ENCODE peak calls at places on chromosome 5, in seven cellular contexts. R, V, J, E, D, M and K are unnamed samples.

GRCh38 chr5:179732918-179733763 is 519 bp downstream of the MAML1 start:
- DNase-seq in R (peak), V (peak), J (peak), E (peak), D (peak), M (peak), K (no peak)

GRCh38 chr5:91312698-91313097 is 70.4 kb downstream of the ARRDC3 start:
- DNase-seq in R (no peak), V (no peak), J (no peak), E (no peak), D (no peak), M (no peak), K (no peak)

GRCh38 chr5:52491071-52491828 is 296.5 kb upstream of the ITGA1 start:
- DNase-seq in R (no peak), V (no peak), J (no peak), E (peak), D (no peak), M (no peak), K (no peak)

GRCh38 chr5:79149432-79149831 is 37.8 kb downstream of the BHMT start:
- DNase-seq in R (peak), V (peak), J (no peak), E (no peak), D (no peak), M (no peak), K (no peak)

GRCh38 chr5:127340606-127341005 is 50.0 kb downstream of the MEGF10 start:
- DNase-seq in R (no peak), V (no peak), J (no peak), E (no peak), D (no peak), M (no peak), K (no peak)

GRCh38 chr5:61071565-61071964 is 90.7 kb downstream of the SMIM15 start:
- DNase-seq in R (no peak), V (no peak), J (peak), E (no peak), D (no peak), M (no peak), K (no peak)

GRCh38 chr5:122492675-122493074 is 180.6 kb downstream of the SNCAIP start:
- DNase-seq in R (no peak), V (no peak), J (no peak), E (no peak), D (no peak), M (no peak), K (no peak)

GRCh38 chr5:16593013-16593412 is 23.8 kb downstream of the RETREG1 start:
- DNase-seq in R (peak), V (no peak), J (no peak), E (no peak), D (no peak), M (no peak), K (no peak)

GRCh38 chr5:60540855-60541805 is 158.8 kb downstream of the DEPDC1B start:
- DNase-seq in R (peak), V (peak), J (no peak), E (no peak), D (no peak), M (no peak), K (peak)

GRCh38 chr5:155850411-155850810 is 476.6 kb upstream of the SGCD start:
- DNase-seq in R (no peak), V (no peak), J (no peak), E (no peak), D (no peak), M (no peak), K (no peak)

GRCh38 chr5:111781200-111781599 is 24.2 kb upstream of the NREP start:
- DNase-seq in R (peak), V (peak), J (no peak), E (peak), D (no peak), M (peak), K (no peak)

GRCh38 chr5:9082996-9083395 is 462.9 kb downstream of the SEMA5A start:
- DNase-seq in R (no peak), V (peak), J (no peak), E (no peak), D (no peak), M (no peak), K (no peak)

GRCh38 chr5:69167488-69167845 is 517 bp downstream of the CCNB1 start:
- DNase-seq in R (peak), V (no peak), J (no peak), E (no peak), D (no peak), M (no peak), K (no peak)

GRCh38 chr5:74434124-74434899 is 206.2 kb downstream of the ENC1 start:
- DNase-seq in R (no peak), V (no peak), J (peak), E (peak), D (no peak), M (no peak), K (no peak)

GRCh38 chr5:149799119-149799623 is 69.1 kb downstream of the PPARGC1B start:
- DNase-seq in R (peak), V (peak), J (no peak), E (peak), D (peak), M (peak), K (peak)

GRCh38 chr5:54610197-54610898 is 92.8 kb downstream of the SNX18 start:
- DNase-seq in R (no peak), V (no peak), J (no peak), E (peak), D (no peak), M (no peak), K (no peak)

GRCh38 chr5:142641681-142642080 is 44.2 kb downstream of the FGF1 start:
- DNase-seq in R (no peak), V (peak), J (no peak), E (no peak), D (no peak), M (no peak), K (no peak)

GRCh38 chr5:131171276-131171815 is 602 bp downstream of the LYRM7 start:
- DNase-seq in R (no peak), V (no peak), J (no peak), E (peak), D (peak), M (no peak), K (no peak)

GRCh38 chr5:93355691-93356090 is 225.3 kb downstream of the NR2F1-AS1 start:
- DNase-seq in R (no peak), V (no peak), J (no peak), E (no peak), D (no peak), M (no peak), K (no peak)

GRCh38 chr5:41337724-41338123 is 124.4 kb upstream of the C6 start:
- DNase-seq in R (no peak), V (no peak), J (no peak), E (no peak), D (no peak), M (no peak), K (no peak)

GRCh38 chr5:1510151-1510561 is 13.6 kb downstream of the LPCAT1 start:
- DNase-seq in R (no peak), V (no peak), J (no peak), E (no peak), D (no peak), M (peak), K (no peak)

GRCh38 chr5:74122979-74123575 is 497.1 kb downstream of the ARHGEF28 start:
- DNase-seq in R (peak), V (no peak), J (no peak), E (no peak), D (no peak), M (no peak), K (no peak)

GRCh38 chr5:176620333-176620981 is 9.9 kb downstream of the SNCB start:
- DNase-seq in R (no peak), V (no peak), J (no peak), E (no peak), D (no peak), M (no peak), K (no peak)

GRCh38 chr5:127229185-127229889 is 61.3 kb upstream of the MEGF10 start:
- DNase-seq in R (peak), V (peak), J (peak), E (peak), D (peak), M (peak), K (no peak)

GRCh38 chr5:92543246-92543645 is 1037.8 kb downstream of the NR2F1-AS1 start:
- DNase-seq in R (peak), V (peak), J (no peak), E (no peak), D (no peak), M (no peak), K (no peak)

GRCh38 chr5:176167800-176168199 is 70.4 kb upstream of the SIMC1 start:
- DNase-seq in R (no peak), V (no peak), J (peak), E (peak), D (no peak), M (no peak), K (no peak)

GRCh38 chr5:176818391-176819098 is 8.2 kb downstream of the UNC5A start:
- DNase-seq in R (no peak), V (no peak), J (no peak), E (no peak), D (peak), M (no peak), K (no peak)

DNA sequence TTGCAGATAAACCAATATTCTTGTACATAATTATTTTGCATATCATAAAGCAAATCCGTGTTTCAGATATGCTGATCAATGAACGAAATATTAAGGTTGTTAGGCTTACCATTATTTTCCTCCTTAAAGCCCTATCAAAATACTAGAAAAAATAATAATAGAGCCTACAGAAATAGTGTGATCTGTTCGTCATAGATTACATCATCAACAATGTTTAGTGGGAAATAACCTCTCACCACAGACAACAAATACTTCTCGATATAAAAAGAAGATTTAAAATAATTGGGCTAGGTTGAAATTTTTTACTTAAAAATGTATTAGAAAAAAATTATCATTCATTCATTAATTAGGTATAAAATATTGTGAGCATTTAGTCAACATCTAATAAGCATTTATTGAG is 71.0 kb upstream of the ADCY2 start:
- DNase-seq in R (no peak), V (no peak), J (no peak), E (no peak), D (no peak), M (no peak), K (no peak)
- H3K4me3 ChIP-seq in R (no peak), V (no peak), J (no peak), E (no peak), D (no peak), M (no peak), K (no peak)

DNA sequence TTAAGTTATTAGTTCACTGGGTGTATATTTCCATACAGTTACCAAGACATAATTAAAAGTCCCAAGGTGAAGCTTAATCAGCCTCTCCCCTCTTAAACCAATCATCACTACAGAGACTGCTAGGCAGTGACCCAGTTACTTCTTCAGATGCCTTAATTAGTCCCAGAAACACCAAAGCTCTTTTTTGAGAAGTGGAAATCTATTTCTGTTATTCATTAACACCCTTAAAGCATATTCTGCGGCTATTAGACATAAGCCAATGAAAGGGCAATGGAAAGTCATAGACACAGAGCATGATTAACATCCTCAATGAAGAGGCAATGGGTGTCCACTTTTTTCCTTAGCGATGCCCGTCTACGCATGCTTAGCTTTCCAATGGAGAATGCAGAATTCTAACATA is 48.3 kb upstream of the DNAH5 start:
- DNase-seq in R (no peak), V (no peak), J (no peak), E (no peak), D (no peak), M (no peak), K (no peak)
- H3K4me3 ChIP-seq in R (no peak), V (no peak), J (no peak), E (no peak), D (no peak), M (no peak), K (no peak)

GRCh38 chr5:56680731-56681130 is 134.6 kb upstream of the MAP3K1 start:
- DNase-seq in R (no peak), V (no peak), J (no peak), E (no peak), D (no peak), M (no peak), K (no peak)

GRCh38 chr5:56677693-56678092 is 137.7 kb upstream of the MAP3K1 start:
- DNase-seq in R (no peak), V (no peak), J (no peak), E (no peak), D (no peak), M (no peak), K (no peak)

GRCh38 chr5:56673171-56673570 is 142.2 kb upstream of the MAP3K1 start:
- DNase-seq in R (no peak), V (no peak), J (no peak), E (peak), D (no peak), M (no peak), K (no peak)

GRCh38 chr5:56671571-56671970 is 143.8 kb upstream of the MAP3K1 start:
- DNase-seq in R (no peak), V (no peak), J (no peak), E (no peak), D (no peak), M (no peak), K (no peak)

DNA sequence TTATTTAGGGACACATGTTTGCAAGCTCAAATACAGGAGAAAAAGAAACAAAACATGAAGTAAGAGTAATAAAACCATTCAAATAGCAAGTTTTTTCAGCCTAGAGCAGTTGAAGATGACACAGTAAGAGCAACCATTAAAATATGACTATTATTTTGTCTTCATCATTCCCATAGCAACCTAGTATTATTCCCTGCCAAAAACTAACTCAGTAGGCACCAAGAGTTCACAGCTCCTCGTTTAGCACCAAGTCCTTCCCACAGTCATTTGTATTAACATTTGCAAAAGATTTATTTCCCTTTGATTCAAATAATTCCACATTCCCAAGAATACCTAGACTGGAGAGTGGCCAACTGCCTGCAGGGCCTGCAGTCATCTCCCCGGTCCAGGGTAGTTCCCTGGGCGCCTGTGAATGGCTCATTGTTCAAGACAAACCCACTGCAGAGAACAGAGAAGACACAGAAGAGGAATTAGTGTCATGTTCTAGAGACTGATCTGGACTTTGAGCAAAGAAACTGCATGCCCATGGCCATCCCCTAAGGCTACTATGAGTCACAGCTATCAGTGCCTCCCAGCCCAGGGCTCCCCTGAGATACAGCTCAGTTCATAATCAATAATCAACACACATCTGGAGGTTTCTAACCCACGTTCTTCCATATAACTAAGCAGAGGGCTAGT is 139.1 kb upstream of the MAP3K1 start:
- DNase-seq in R (no peak), V (no peak), J (no peak), E (no peak), D (peak), M (no peak), K (no peak)
- H3K4me3 ChIP-seq in R (no peak), V (no peak), J (no peak), E (no peak), D (no peak), M (no peak), K (no peak)

GRCh38 chr5:97624861-97625260 is 441.8 kb upstream of the RIOK2 start:
- DNase-seq in R (no peak), V (peak), J (no peak), E (no peak), D (no peak), M (no peak), K (peak)
- H3K4me3 ChIP-seq in R (no peak), V (no peak), J (no peak), E (no peak), D (no peak), M (no peak), K (no peak)

GRCh38 chr5:140821375-140822280 is at the start of gene PCDHA5:
- DNase-seq in R (no peak), V (no peak), J (no peak), E (no peak), D (no peak), M (no peak), K (no peak)
- H3K4me3 ChIP-seq in R (no peak), V (no peak), J (no peak), E (no peak), D (no peak), M (no peak), K (peak)